ENCODE peak calls at places on chromosomes 4 and X, in six cellular contexts. J is testis, I is lower lobe of right lung, M is prostate gland, V is endodermal cell, X is fibroblast of lung. L is an unnamed sample.

GRCh38 chr4:97395980-97396562 is 747.2 kb downstream of the STPG2 start:
- DNase-seq in X (no peak), I (no peak), V (no peak), M (no peak), J (no peak), L (no peak)

GRCh38 chr4:68249434-68249833 is 3.9 kb upstream of the TMPRSS11B start:
- DNase-seq in I (no peak), M (no peak), X (no peak), V (no peak), J (no peak), L (no peak)

GRCh38 chr4:86508436-86508835 is 85.7 kb upstream of the PTPN13 start:
- DNase-seq in V (no peak), M (no peak), J (no peak), X (peak; percentile 74), I (no peak), L (no peak)

GRCh38 chr4:176769519-176769918 is 23.2 kb downstream of the VEGFC start:
- DNase-seq in V (no peak), I (no peak), X (peak; percentile 98), M (no peak), J (no peak), L (no peak)

GRCh38 chr4:57945298-57945697 is 835.1 kb upstream of the IGFBP7 start:
- DNase-seq in X (no peak), I (no peak), J (no peak), M (no peak), V (no peak), L (no peak)

GRCh38 chrX:137747231-137747630 is 181.3 kb downstream of the ZIC3 start:
- DNase-seq in V (peak; percentile 85), M (no peak), J (no peak), X (no peak), I (no peak), L (no peak)

GRCh38 chr4:82428526-82428968 is 1.7 kb downstream of the HNRNPDL start:
- DNase-seq in J (no peak), V (no peak), I (no peak), M (no peak), X (no peak), L (no peak)

GRCh38 chr4:141155586-141155985 is 22.3 kb upstream of the RNF150 start:
- DNase-seq in X (no peak), J (no peak), V (no peak), I (no peak), M (no peak), L (no peak)

GRCh38 chr4:163816494-163816893 is 322.0 kb downstream of the TMA16 start:
- DNase-seq in X (no peak), M (no peak), V (no peak), I (no peak), J (no peak), L (no peak)

GRCh38 chr4:185143596-185143969 is 517 bp downstream of the SLC25A4 start:
- DNase-seq in J (peak; percentile 60), I (peak; percentile 68), X (peak; percentile 27), M (peak; percentile 75), V (no peak), L (peak; percentile 87)

GRCh38 chr4:41994461-41994860 is 4.1 kb downstream of the SLC30A9 start:
- DNase-seq in X (no peak), V (no peak), I (no peak), M (no peak), J (no peak), L (no peak)

GRCh38 chr4:186294160-186294559 is 28.2 kb downstream of the F11 start:
- DNase-seq in M (no peak), V (no peak), X (no peak), J (no peak), I (no peak), L (no peak)

GRCh38 chrX:140524556-140524955 is 19.7 kb upstream of the SOX3 start:
- DNase-seq in I (no peak), V (peak; percentile 69), M (no peak), X (no peak), J (no peak), L (no peak)

GRCh38 chr4:84965558-84966381 is 720 bp downstream of the WDFY3 start:
- DNase-seq in X (no peak), I (peak; percentile 68), V (peak; percentile 86), J (peak; percentile 50), M (peak; percentile 20), L (peak; percentile 49)

GRCh38 chr4:64508089-64508488 is 98.8 kb upstream of the TECRL start:
- DNase-seq in M (no peak), V (no peak), J (no peak), X (no peak), I (no peak), L (no peak)

GRCh38 chrX:150897371-150898319 is 823 bp downstream of the CD99L2 start:
- DNase-seq in X (peak; percentile 31), I (peak; percentile 54), M (peak; percentile 4), J (peak; percentile 40), V (peak; percentile 74), L (peak; percentile 36)

GRCh38 chr4:125421547-125421946 is 106.8 kb downstream of the FAT4 start:
- DNase-seq in X (no peak), I (no peak), V (no peak), J (no peak), M (no peak), L (no peak)

GRCh38 chr4:69239777-69240176 is 25.2 kb upstream of the UGT2B11 start:
- DNase-seq in I (no peak), M (no peak), V (no peak), J (no peak), X (no peak), L (no peak)

GRCh38 chrX:134732152-134732551 is 73.9 kb upstream of the PLAC1 start:
- DNase-seq in V (no peak), X (no peak), I (no peak), J (peak; percentile 50), M (no peak), L (no peak)

GRCh38 chr4:142226014-142226413 is 589.6 kb downstream of the IL15 start:
- DNase-seq in V (no peak), J (no peak), X (no peak), I (no peak), M (no peak), L (no peak)

GRCh38 chr4:15011166-15011565 is 8.9 kb downstream of the CPEB2 start:
- DNase-seq in X (no peak), M (no peak), V (no peak), J (no peak), I (no peak), L (no peak)

GRCh38 chr4:15013585-15013984 is 11.3 kb downstream of the CPEB2 start:
- DNase-seq in V (no peak), X (peak; percentile 44), J (no peak), M (no peak), I (no peak), L (no peak)

GRCh38 chr4:15007201-15007600 is 4.9 kb downstream of the CPEB2 start:
- DNase-seq in V (no peak), J (no peak), M (no peak), I (no peak), X (no peak), L (no peak)

GRCh38 chr4:15012017-15012788 is 9.9 kb downstream of the CPEB2 start:
- DNase-seq in J (no peak), I (no peak), M (no peak), V (no peak), X (no peak), L (no peak)

GRCh38 chr4:15010038-15010585 is 7.8 kb downstream of the CPEB2 start:
- DNase-seq in V (no peak), M (no peak), X (no peak), J (no peak), I (no peak), L (no peak)
- H3K4me1 ChIP-seq in V (no peaks in the 10 kb centered on the region), M (no peaks in the 10 kb centered on the region), X (peaks cover 3% of the 10 kb centered on the region), J (peaks cover 17% of the 10 kb centered on the region), I (peaks cover 56% of the 10 kb centered on the region), L (peaks cover 3% of the 10 kb centered on the region)

GRCh38 chr4:4864940-4865704 is 5.7 kb downstream of the MSX1 start:
- DNase-seq in V (peak; percentile 66), X (no peak), J (no peak), I (no peak), M (no peak), L (no peak)

GRCh38 chr4:4865705-4866123 is 6.2 kb downstream of the MSX1 start:
- DNase-seq in I (no peak), X (no peak), J (no peak), V (no peak), M (no peak), L (no peak)

GRCh38 chr4:4866833-4867744 is 7.6 kb downstream of the MSX1 start:
- DNase-seq in J (peak; percentile 50), I (no peak), V (peak; percentile 92), X (no peak), M (no peak), L (no peak)

GRCh38 chr4:4867745-4868505 is 8.5 kb downstream of the MSX1 start:
- DNase-seq in X (no peak), M (no peak), I (no peak), J (no peak), V (peak; percentile 46), L (no peak)

DNA sequence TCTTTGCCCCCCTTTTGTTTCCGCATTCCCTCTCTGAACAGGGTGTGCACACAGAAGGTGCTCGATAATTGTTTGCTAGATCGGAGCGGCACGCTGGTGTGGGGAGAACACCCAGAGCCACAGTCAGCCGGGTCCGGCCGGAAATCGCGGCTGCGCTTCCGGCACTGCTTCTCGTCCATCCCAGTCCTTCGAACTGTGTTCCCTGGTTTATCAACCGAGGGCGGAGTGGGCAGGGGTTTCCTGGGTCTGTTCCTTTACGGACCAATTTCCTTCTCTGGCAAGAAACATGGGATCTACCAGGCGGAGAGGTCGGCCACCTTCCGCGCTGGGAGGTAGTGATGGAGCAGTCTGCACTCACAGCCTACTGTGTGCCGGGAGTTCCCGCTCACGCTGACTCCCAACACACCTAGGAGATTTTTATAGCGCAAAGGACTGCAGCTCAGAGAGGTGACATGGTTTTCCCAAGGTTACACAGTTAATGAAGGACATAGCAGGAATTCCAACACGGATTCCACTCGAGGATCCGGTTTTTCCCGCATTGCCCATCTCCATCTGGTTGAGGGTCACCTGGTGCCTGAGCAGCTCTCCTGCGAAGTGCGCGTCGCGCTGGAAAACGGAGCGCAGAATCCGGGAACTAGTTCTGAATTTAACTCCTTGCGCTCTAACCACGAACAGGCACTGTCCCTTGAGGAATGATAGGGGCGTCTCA is 6.8 kb downstream of the MSX1 start:
- DNase-seq in X (no peak), J (no peak), V (peak; percentile 77), I (no peak), M (no peak), L (no peak)
- H3K4me3 ChIP-seq in X (peak overlapping the region; percentile 13), J (peak overlapping the region; percentile 29), V (peak overlapping the region; percentile 77), I (peak overlapping the region; percentile 18), M (no peak overlapping the region), L (peak overlapping the region; percentile 22)

GRCh38 chr4:74541611-74542177 is 96.8 kb downstream of the AREG start:
- DNase-seq in J (peak; percentile 29), V (no peak), X (no peak), M (no peak), I (no peak), L (peak; percentile 9)
- H3K4me1 ChIP-seq in J (no peaks in the 10 kb centered on the region), V (peaks cover 3% of the 10 kb centered on the region), X (no peaks in the 10 kb centered on the region), M (no peaks in the 10 kb centered on the region), I (peaks cover 29% of the 10 kb centered on the region), L (no peaks in the 10 kb centered on the region)

GRCh38 chrX:11474021-11474420 is 180.8 kb downstream of the AMELX start:
- DNase-seq in M (no peak), I (no peak), J (no peak), V (no peak), X (no peak), L (no peak)

GRCh38 chrX:11472879-11473278 is 179.7 kb downstream of the AMELX start:
- DNase-seq in M (no peak), J (no peak), V (no peak), I (no peak), X (no peak), L (no peak)

GRCh38 chrX:11474576-11474975 is 181.4 kb downstream of the AMELX start:
- DNase-seq in I (no peak), X (no peak), V (no peak), J (no peak), M (no peak), L (no peak)

GRCh38 chrX:11470231-11470630 is 177.0 kb downstream of the AMELX start:
- DNase-seq in X (peak; percentile 84), I (no peak), J (no peak), M (peak; percentile 35), V (no peak), L (no peak)

GRCh38 chrX:11472381-11472780 is 179.2 kb downstream of the AMELX start:
- DNase-seq in V (no peak), J (no peak), I (no peak), M (no peak), X (no peak), L (no peak)
- H3K4me3 ChIP-seq in V (no peak overlapping the region), J (no peak overlapping the region), I (no peak overlapping the region), M (no peak overlapping the region), X (no peak overlapping the region), L (no peak overlapping the region)

L was measured in right cardiac atrium.